ENCODE peak calls at places on chromosomes 5 and 9, in five cellular contexts. V is DMS153; X is stimulated activated CD4-positive, alpha-beta T cell treated with anti-CD3 and anti-CD28 coated beads, Interleukin-12 subunit alpha, Interleukin-12 subunit beta, amount 100 ng/mL, for 4 hours; L is T47D; H is iPS DF 6.9. R is an unnamed sample.

GRCh38 chr9:111728143-111728542 is 66.6 kb downstream of the SHOC1 start:
- DNase-seq in V (no peak), X (no peak), L (no peak), H (no peak), R (no peak)

GRCh38 chr9:117156150-117156688 is 258.6 kb downstream of the ASTN2 start:
- DNase-seq in V (no peak), X (no peak), L (no peak), H (no peak), R (no peak)

GRCh38 chr9:121499427-121500164 is at the start of gene GGTA1:
- DNase-seq in V (no peak), X (no peak), L (peak; percentile 89), H (no peak), R (peak; percentile 9)

GRCh38 chr5:125410501-125411162 is 664.2 kb upstream of the ZNF608 start:
- DNase-seq in V (no peak), X (no peak), L (no peak), H (no peak), R (peak; percentile 53)

GRCh38 chr5:180072556-180072955 is 997 bp upstream of the RNF130 start:
- DNase-seq in V (no peak), X (peak; percentile 11), L (no peak), H (no peak), R (no peak)

GRCh38 chr9:133769511-133770075 is 31.4 kb upstream of the SARDH start:
- DNase-seq in V (no peak), X (no peak), L (no peak), H (no peak), R (no peak)

GRCh38 chr5:6435356-6435755 is 13.3 kb upstream of the UBE2QL1 start:
- DNase-seq in V (peak; percentile 84), X (no peak), L (no peak), H (no peak), R (peak; percentile 72)

GRCh38 chr9:112193562-112194288 is 18.6 kb upstream of the SUSD1 start:
- DNase-seq in V (no peak), X (no peak), L (no peak), H (no peak), R (no peak)

GRCh38 chr9:128863647-128864046 is 18.1 kb downstream of the KYAT1 start:
- DNase-seq in V (peak; percentile 6), X (peak; percentile 86), L (no peak), H (peak; percentile 79), R (peak; percentile 71)

GRCh38 chr5:122584411-122585110 is 190.3 kb upstream of the SNX2 start:
- DNase-seq in V (no peak), X (no peak), L (no peak), H (no peak), R (no peak)

GRCh38 chr5:148070621-148071020 is 6.8 kb downstream of the SPINK5 start:
- DNase-seq in V (no peak), X (no peak), L (no peak), H (no peak), R (no peak)

GRCh38 chr9:123225374-123225813 is 43.0 kb downstream of the STRBP start:
- DNase-seq in V (no peak), X (peak; percentile 35), L (peak; percentile 58), H (peak; percentile 41), R (peak; percentile 54)

GRCh38 chr5:36902353-36902752 is 25.8 kb downstream of the NIPBL start:
- DNase-seq in V (no peak), X (no peak), L (no peak), H (no peak), R (no peak)

GRCh38 chr9:136565722-136566552 is 20.1 kb upstream of the NOTCH1 start:
- DNase-seq in V (no peak), X (no peak), L (no peak), H (no peak), R (no peak)

GRCh38 chr9:77598510-77598909 is 49.6 kb downstream of the GNA14 start:
- DNase-seq in V (no peak), X (no peak), L (no peak), H (no peak), R (no peak)

GRCh38 chr9:124769451-124770358 is 1.4 kb downstream of the NR6A1 start:
- DNase-seq in V (peak; percentile 52), X (peak; percentile 20), L (peak; percentile 42), H (no peak), R (peak; percentile 57)

GRCh38 chr5:40223884-40224402 is 455.8 kb upstream of the PTGER4 start:
- DNase-seq in V (no peak), X (no peak), L (no peak), H (no peak), R (no peak)

GRCh38 chr9:1982074-1982473 is 33.1 kb upstream of the SMARCA2 start:
- DNase-seq in V (no peak), X (no peak), L (no peak), H (no peak), R (no peak)

GRCh38 chr5:141186897-141187512 is at the start of gene PCDHB9:
- DNase-seq in V (no peak), X (peak; percentile 25), L (peak; percentile 91), H (no peak), R (peak; percentile 50)

GRCh38 chr5:176870110-176870591 is 29.0 kb downstream of the HK3 start:
- DNase-seq in V (no peak), X (no peak), L (peak; percentile 54), H (peak; percentile 58), R (peak; percentile 75)

GRCh38 chr5:31617867-31618266 is 21.1 kb upstream of the PDZD2 start:
- DNase-seq in V (no peak), X (no peak), L (no peak), H (no peak), R (no peak)

GRCh38 chr9:105681724-105682123 is 12.6 kb upstream of the TMEM38B start:
- DNase-seq in V (no peak), X (no peak), L (no peak), H (no peak), R (no peak)

GRCh38 chr5:96721351-96721970 is 59.3 kb downstream of the CAST start:
- DNase-seq in V (no peak), X (no peak), L (no peak), H (no peak), R (no peak)

GRCh38 chr9:122129969-122130368 is 29.6 kb downstream of the NDUFA8 start:
- DNase-seq in V (no peak), X (no peak), L (no peak), H (no peak), R (no peak)

GRCh38 chr5:88674262-88675158 is 208.5 kb downstream of the MEF2C start:
- DNase-seq in V (peak; percentile 44), X (no peak), L (no peak), H (no peak), R (peak; percentile 84)

GRCh38 chr9:36290996-36291395 is 32.7 kb upstream of the GNE start:
- DNase-seq in V (no peak), X (no peak), L (no peak), H (no peak), R (no peak)

GRCh38 chr9:93185261-93186150 is 1.6 kb downstream of the WNK2 start:
- DNase-seq in V (no peak), X (no peak), L (no peak), H (no peak), R (peak; percentile 56)

GRCh38 chr5:73431204-73431851 is 17.2 kb downstream of the FOXD1 start:
- DNase-seq in V (no peak), X (no peak), L (no peak), H (no peak), R (no peak)

GRCh38 chr5:1003296-1003937 is 5.2 kb upstream of the NKD2 start:
- DNase-seq in V (peak; percentile 89), X (no peak), L (no peak), H (no peak), R (no peak)

GRCh38 chr9:37149646-37150308 is 29.4 kb downstream of the ZCCHC7 start:
- DNase-seq in V (no peak), X (no peak), L (no peak), H (no peak), R (no peak)

GRCh38 chr5:132228241-132229035 is 785 bp upstream of the P4HA2 start:
- DNase-seq in V (no peak), X (no peak), L (no peak), H (no peak), R (no peak)

GRCh38 chr5:119515192-119515591 is 62.9 kb downstream of the HSD17B4 start:
- DNase-seq in V (no peak), X (no peak), L (no peak), H (no peak), R (no peak)

GRCh38 chr5:114062940-114063867 is 298.7 kb upstream of the KCNN2 start:
- DNase-seq in V (no peak), X (no peak), L (no peak), H (no peak), R (no peak)

GRCh38 chr9:75039006-75039405 is 10.9 kb upstream of the CARNMT1 start:
- DNase-seq in V (no peak), X (no peak), L (no peak), H (no peak), R (no peak)

GRCh38 chr9:135310134-135310533 is 169.4 kb upstream of the PPP1R26 start:
- DNase-seq in V (no peak), X (no peak), L (no peak), H (no peak), R (no peak)

GRCh38 chr5:1035421-1036405 is 27.1 kb downstream of the NKD2 start:
- DNase-seq in V (no peak), X (no peak), L (no peak), H (no peak), R (no peak)